ENCODE peak calls at places on chromosome 6, in ten cellular contexts. R is cardiac muscle cell; U is naive thymus-derived CD4-positive, alpha-beta T cell; L is heart right ventricle; A is H9; W is mammary epithelial cell; F is psoas muscle; X is fibroblast of lung; H is PC-9; O is MM.1S. Z is an unnamed sample.
A peak's percentile ranks its signal among the peaks of the same experiment; 100 is the strongest.

GRCh38 chr6:30480536-30481156 is 8.7 kb upstream of the HLA-E start:
- DNase-seq in X (no peak), W (no peak), F (no peak), R (no peak), A (no peak), U (no peak), H (no peak), O (peak; percentile 61), L (no peak), Z (peak; percentile 63)

GRCh38 chr6:971981-972640 is 279.2 kb upstream of the EXOC2 start:
- DNase-seq in L (no peak), R (no peak), A (no peak), W (peak; percentile 16), O (no peak), F (no peak), H (no peak), U (no peak), X (no peak), Z (no peak)

GRCh38 chr6:155325700-155326516 is 11.6 kb upstream of the TFB1M start:
- DNase-seq in O (no peak), F (no peak), R (no peak), H (no peak), U (no peak), L (no peak), A (no peak), W (no peak), X (no peak), Z (no peak)

GRCh38 chr6:125363010-125363359 is 61.2 kb upstream of the HDDC2 start:
- DNase-seq in X (peak; percentile 72), H (peak; percentile 61), A (no peak), U (no peak), O (no peak), F (no peak), W (peak; percentile 49), R (no peak), L (no peak), Z (no peak)

GRCh38 chr6:71246596-71246995 is 42.0 kb upstream of the OGFRL1 start:
- DNase-seq in O (no peak), U (no peak), F (no peak), L (no peak), R (no peak), H (no peak), W (no peak), X (no peak), A (no peak), Z (no peak)

GRCh38 chr6:102344769-102345168 is 951.3 kb downstream of the GRIK2 start:
- DNase-seq in A (no peak), L (no peak), U (no peak), X (no peak), R (no peak), W (no peak), F (no peak), O (no peak), H (no peak), Z (no peak)

GRCh38 chr6:31826793-31827285 is 699 bp upstream of the HSPA1B start:
- DNase-seq in X (peak; percentile 88), U (no peak), W (no peak), O (no peak), F (peak; percentile 87), L (peak; percentile 89), H (peak; percentile 87), R (peak; percentile 53), A (peak; percentile 76), Z (no peak)

GRCh38 chr6:164142312-164142711 is 727.8 kb downstream of the QKI start:
- DNase-seq in A (no peak), F (no peak), O (no peak), W (no peak), U (no peak), X (no peak), L (no peak), R (no peak), H (no peak), Z (no peak)

DNA sequence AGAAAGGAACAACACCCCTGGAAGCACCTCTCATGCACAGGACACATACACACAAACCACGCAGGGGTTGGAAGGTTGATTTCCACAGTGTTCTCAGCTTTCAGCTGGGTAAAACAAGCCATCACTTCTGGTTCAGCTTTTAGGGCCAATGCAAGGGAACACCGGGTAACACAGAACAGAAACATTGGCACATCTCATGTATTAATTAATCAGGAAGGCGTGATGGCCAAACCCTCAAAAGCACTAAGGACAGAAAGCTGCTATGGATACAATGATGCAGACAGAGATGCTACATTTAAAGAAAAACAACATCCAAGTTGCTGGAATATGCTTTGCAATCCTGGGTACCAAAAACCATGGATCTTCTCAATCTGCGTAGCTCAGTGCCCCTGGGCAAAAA is 104.3 kb upstream of the BEND6 start:
- DNase-seq in H (no peak), R (no peak), A (no peak), U (no peak), F (no peak), X (no peak), L (no peak), O (no peak), W (peak; percentile 8), Z (no peak)
- H3K27ac ChIP-seq in H (peak overlapping the region; percentile 88), R (no peak overlapping the region), A (no peak overlapping the region), U (no peak overlapping the region), F (no peak overlapping the region), X (peak overlapping the region; percentile 89), L (no peak overlapping the region), O (no peak overlapping the region), W (peak overlapping the region; percentile 30), Z (no peak overlapping the region)

GRCh38 chr6:108609276-108609769 is 48.6 kb downstream of the FOXO3 start:
- DNase-seq in H (no peak), A (no peak), W (peak; percentile 76), L (no peak), O (peak; percentile 53), R (no peak), X (peak; percentile 94), F (peak; percentile 22), U (no peak), Z (no peak)

GRCh38 chr6:108616973-108617372 is 56.3 kb downstream of the FOXO3 start:
- DNase-seq in L (no peak), H (no peak), R (no peak), A (no peak), X (no peak), U (no peak), W (no peak), F (no peak), O (no peak), Z (no peak)

GRCh38 chr6:108610270-108610839 is 49.6 kb downstream of the FOXO3 start:
- DNase-seq in X (no peak), U (no peak), O (peak; percentile 65), F (no peak), R (no peak), L (no peak), H (no peak), A (no peak), W (no peak), Z (no peak)

GRCh38 chr6:108616544-108616943 is 55.8 kb downstream of the FOXO3 start:
- DNase-seq in F (no peak), O (no peak), A (no peak), R (no peak), L (no peak), U (no peak), W (no peak), H (no peak), X (no peak), Z (no peak)

DNA sequence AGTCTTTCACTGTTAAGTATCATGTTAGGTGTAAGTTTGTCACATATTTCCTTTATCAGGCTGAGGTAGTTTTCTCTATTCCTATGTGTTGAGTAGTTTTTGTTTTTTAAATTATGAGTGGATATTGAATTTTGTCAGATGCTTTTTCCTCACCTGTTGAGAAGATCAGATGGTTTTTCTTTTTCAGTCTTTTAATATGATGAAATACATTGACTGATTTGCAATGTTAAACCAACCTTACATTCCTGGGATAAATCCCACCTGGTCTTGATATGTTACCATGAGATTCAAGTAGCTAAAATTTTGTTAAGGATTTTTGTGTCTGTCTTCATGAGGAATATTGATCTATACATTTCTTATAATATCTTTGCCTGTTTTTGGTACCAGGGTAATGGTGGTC is 52.1 kb downstream of the FOXO3 start:
- DNase-seq in O (no peak), A (no peak), H (no peak), W (no peak), R (no peak), U (no peak), F (no peak), L (no peak), X (no peak), Z (no peak)
- H3K4me1 ChIP-seq in O (peaks cover 53% of the 10 kb centered on the region), A (no peaks in the 10 kb centered on the region), H (peaks cover 28% of the 10 kb centered on the region), W (peaks cover 24% of the 10 kb centered on the region), R (peaks cover 14% of the 10 kb centered on the region), U (no peaks in the 10 kb centered on the region), F (peaks cover 80% of the 10 kb centered on the region), L (peaks cover 72% of the 10 kb centered on the region), X (peaks cover 6% of the 10 kb centered on the region), Z (no peaks in the 10 kb centered on the region)

DNA sequence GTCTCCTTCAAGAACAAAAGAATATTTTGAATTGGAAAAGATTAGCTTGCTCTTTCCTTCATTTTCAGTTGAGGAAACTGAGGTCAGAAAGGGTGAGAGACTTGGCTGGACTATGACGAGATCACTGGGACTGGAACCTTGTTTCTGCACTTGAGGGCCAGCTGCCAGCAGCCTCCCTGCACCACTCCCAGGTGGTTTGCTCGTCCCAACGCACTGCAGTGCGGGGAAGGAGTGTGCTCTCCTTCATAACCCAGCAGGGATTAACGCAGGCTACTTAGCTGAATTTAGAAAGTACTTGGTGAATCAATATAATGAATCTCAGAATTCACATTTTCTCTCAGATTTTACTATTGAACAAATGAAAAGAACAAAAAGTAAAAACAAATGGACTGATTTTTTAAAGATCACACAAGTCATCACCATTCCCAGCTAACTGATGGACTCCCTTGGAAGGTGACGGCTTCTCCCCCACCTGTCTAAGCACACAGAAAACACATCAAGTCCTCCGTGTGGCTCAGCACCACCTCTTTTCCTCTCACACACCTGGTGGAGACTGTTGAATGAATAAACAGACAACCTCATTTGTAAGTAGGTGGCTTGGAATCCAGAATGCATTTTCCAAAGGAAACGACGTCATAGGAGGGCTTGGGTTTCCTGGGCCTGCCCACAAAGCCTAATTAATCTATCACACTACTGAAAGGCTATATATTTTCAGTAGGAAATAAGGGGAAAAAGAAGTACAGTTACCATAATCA is 120.9 kb downstream of the QRSL1 start:
- DNase-seq in U (no peak), R (no peak), O (no peak), A (no peak), X (no peak), L (no peak), W (peak; percentile 81), H (no peak), F (no peak), Z (no peak)
- H3K27ac ChIP-seq in U (no peak overlapping the region), R (no peak overlapping the region), O (no peak overlapping the region), A (no peak overlapping the region), X (no peak overlapping the region), L (no peak overlapping the region), W (peak overlapping the region; percentile 77), H (no peak overlapping the region), F (no peak overlapping the region), Z (no peak overlapping the region)

GRCh38 chr6:4806308-4807190 is 30.3 kb downstream of the CDYL start:
- DNase-seq in A (no peak), U (no peak), W (peak; percentile 18), F (no peak), R (no peak), H (no peak), O (no peak), X (no peak), L (no peak), Z (no peak)

GRCh38 chr6:4809999-4810918 is 34.1 kb downstream of the CDYL start:
- DNase-seq in F (no peak), W (peak; percentile 73), A (no peak), U (no peak), R (no peak), L (no peak), X (peak; percentile 57), H (no peak), O (no peak), Z (no peak)

GRCh38 chr6:4805553-4806307 is 29.5 kb downstream of the CDYL start:
- DNase-seq in X (peak; percentile 48), L (peak; percentile 23), H (peak; percentile 25), R (peak; percentile 39), U (no peak), A (peak; percentile 77), W (peak; percentile 40), F (peak; percentile 34), O (no peak), Z (no peak)

GRCh38 chr6:4812068-4812467 is 35.9 kb downstream of the CDYL start:
- DNase-seq in A (no peak), U (no peak), W (no peak), O (no peak), F (no peak), L (no peak), H (no peak), X (peak; percentile 51), R (no peak), Z (no peak)

GRCh38 chr6:4808396-4808795 is 32.2 kb downstream of the CDYL start:
- DNase-seq in R (no peak), H (no peak), X (no peak), A (no peak), O (no peak), U (no peak), W (no peak), L (no peak), F (no peak), Z (no peak)
- H3K4me1 ChIP-seq in R (peaks cover 5% of the 10 kb centered on the region), H (no peaks in the 10 kb centered on the region), X (peaks cover 3% of the 10 kb centered on the region), A (no peaks in the 10 kb centered on the region), O (no peaks in the 10 kb centered on the region), U (no peaks in the 10 kb centered on the region), W (peaks cover 51% of the 10 kb centered on the region), L (peaks cover 30% of the 10 kb centered on the region), F (peaks cover 38% of the 10 kb centered on the region), Z (peaks cover 22% of the 10 kb centered on the region)

Z was measured in CD8-positive, alpha-beta T cell.